ENCODE peak calls at places on chromosomes 4 and X, in seven cellular contexts. One of them, this sample, is unnamed.

GRCh38 chrX:147948531-147948930 is 32.6 kb upstream of the FMR1NB start:
- DNase-seq in K562: no peak
- DNase-seq in HCT116: no peak
- DNase-seq in GM23338: no peak
- DNase-seq in endothelial cell of umbilical vein: no peak
- DNase-seq in GM12878: no peak
- DNase-seq in HepG2: no peak
- DNase-seq in this sample: no peak

GRCh38 chrX:49242545-49243066 is 7.3 kb downstream of the CCDC22 start:
- DNase-seq in K562: no peak
- DNase-seq in HCT116: no peak
- DNase-seq in GM23338: no peak
- DNase-seq in endothelial cell of umbilical vein: no peak
- DNase-seq in GM12878: no peak
- DNase-seq in HepG2: no peak
- DNase-seq in this sample: no peak

GRCh38 chr4:65592089-65592488 is 78.2 kb downstream of the EPHA5 start:
- DNase-seq in K562: no peak
- DNase-seq in HCT116: no peak
- DNase-seq in GM23338: peak
- DNase-seq in endothelial cell of umbilical vein: no peak
- DNase-seq in GM12878: no peak
- DNase-seq in HepG2: no peak
- DNase-seq in this sample: no peak

GRCh38 chr4:41359069-41359769 is 102.5 kb downstream of the UCHL1 start:
- DNase-seq in K562: no peak
- DNase-seq in HCT116: no peak
- DNase-seq in GM23338: peak
- DNase-seq in endothelial cell of umbilical vein: no peak
- DNase-seq in GM12878: no peak
- DNase-seq in HepG2: no peak
- DNase-seq in this sample: no peak

GRCh38 chr4:172573899-172574298 is 594.7 kb upstream of the GALNT7 start:
- DNase-seq in K562: no peak
- DNase-seq in HCT116: no peak
- DNase-seq in GM23338: no peak
- DNase-seq in endothelial cell of umbilical vein: peak
- DNase-seq in GM12878: no peak
- DNase-seq in HepG2: no peak
- DNase-seq in this sample: peak

GRCh38 chrX:135477576-135477975 is 42.9 kb upstream of the INTS6L start:
- DNase-seq in K562: peak
- DNase-seq in HCT116: peak
- DNase-seq in GM23338: peak
- DNase-seq in endothelial cell of umbilical vein: peak
- DNase-seq in GM12878: no peak
- DNase-seq in HepG2: peak
- DNase-seq in this sample: peak

GRCh38 chr4:61531188-61531587 is 331.1 kb downstream of the ADGRL3 start:
- DNase-seq in K562: no peak
- DNase-seq in HCT116: no peak
- DNase-seq in GM23338: no peak
- DNase-seq in endothelial cell of umbilical vein: no peak
- DNase-seq in GM12878: no peak
- DNase-seq in HepG2: peak
- DNase-seq in this sample: no peak

GRCh38 chrX:39104745-39105144 is 303.5 kb downstream of the MID1IP1 start:
- DNase-seq in K562: no peak
- DNase-seq in HCT116: no peak
- DNase-seq in GM23338: no peak
- DNase-seq in endothelial cell of umbilical vein: no peak
- DNase-seq in GM12878: no peak
- DNase-seq in HepG2: no peak
- DNase-seq in this sample: no peak

GRCh38 chr4:170875868-170876267 is 786.1 kb upstream of the AADAT start:
- DNase-seq in K562: no peak
- DNase-seq in HCT116: peak
- DNase-seq in GM23338: peak
- DNase-seq in endothelial cell of umbilical vein: no peak
- DNase-seq in GM12878: no peak
- DNase-seq in HepG2: peak
- DNase-seq in this sample: no peak

GRCh38 chr4:150280081-150280950 is 202.1 kb downstream of the DCLK2 start:
- DNase-seq in K562: no peak
- DNase-seq in HCT116: no peak
- DNase-seq in GM23338: no peak
- DNase-seq in endothelial cell of umbilical vein: peak
- DNase-seq in GM12878: no peak
- DNase-seq in HepG2: no peak
- DNase-seq in this sample: no peak

GRCh38 chr4:41748788-41749445 is 392 bp upstream of the PHOX2B start:
- DNase-seq in K562: no peak
- DNase-seq in HCT116: no peak
- DNase-seq in GM23338: peak
- DNase-seq in endothelial cell of umbilical vein: no peak
- DNase-seq in GM12878: no peak
- DNase-seq in HepG2: no peak
- DNase-seq in this sample: no peak

GRCh38 chr4:54233697-54234496 is 4.8 kb downstream of the PDGFRA start:
- DNase-seq in K562: peak
- DNase-seq in HCT116: peak
- DNase-seq in GM23338: peak
- DNase-seq in endothelial cell of umbilical vein: peak
- DNase-seq in GM12878: no peak
- DNase-seq in HepG2: peak
- DNase-seq in this sample: peak
- TF ChIP-seq POLR2AphosphoS5 in K562: no peak
- TF ChIP-seq POLR2AphosphoS5 in HCT116: no peak
- TF ChIP-seq POLR2AphosphoS5 in GM23338: no peak
- TF ChIP-seq POLR2AphosphoS5 in endothelial cell of umbilical vein: no peak
- TF ChIP-seq POLR2AphosphoS5 in GM12878: no peak
- TF ChIP-seq POLR2AphosphoS5 in HepG2: no peak
- TF ChIP-seq POLR2AphosphoS5 in this sample: no peak

DNA sequence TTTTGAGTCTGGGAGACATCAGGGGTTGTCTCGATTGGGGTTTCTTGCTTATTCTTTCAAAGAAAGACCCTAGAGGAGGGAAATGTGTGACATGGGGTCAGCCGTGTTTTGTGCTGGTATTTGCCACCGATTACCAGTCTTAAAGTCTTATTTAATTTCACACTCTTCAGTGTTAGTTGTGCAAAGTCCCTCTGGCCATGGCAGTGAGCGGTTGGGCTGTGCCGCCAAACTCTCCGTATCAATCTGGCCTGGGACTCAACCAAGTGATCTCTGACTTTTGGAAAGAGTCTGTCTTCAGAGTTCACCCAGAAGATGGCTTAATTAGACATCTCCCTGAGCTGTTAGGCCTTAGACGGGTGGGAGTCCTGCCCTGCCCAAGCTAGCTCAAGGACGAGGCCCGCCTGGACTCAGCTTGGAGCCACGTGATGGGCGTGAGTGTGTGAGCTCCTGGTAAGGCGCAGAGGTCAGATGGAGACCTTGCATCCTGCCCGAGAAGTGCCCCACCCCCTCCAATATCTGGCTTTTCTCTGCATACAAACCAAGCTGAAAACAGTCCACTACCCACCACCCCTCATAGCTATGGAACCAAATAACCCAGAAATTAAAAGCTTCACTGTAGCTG is 3.8 kb upstream of the PITX2 start:
- DNase-seq in K562: no peak
- DNase-seq in HCT116: no peak
- DNase-seq in GM23338: peak
- DNase-seq in endothelial cell of umbilical vein: no peak
- DNase-seq in GM12878: no peak
- DNase-seq in HepG2: no peak
- DNase-seq in this sample: no peak
- TF ChIP-seq EZH2 in K562: no peak
- TF ChIP-seq EZH2 in HCT116: no peak
- TF ChIP-seq EZH2 in GM23338: peak
- TF ChIP-seq EZH2 in endothelial cell of umbilical vein: no peak
- TF ChIP-seq EZH2 in GM12878: no peak
- TF ChIP-seq EZH2 in HepG2: no peak
- TF ChIP-seq EZH2 in this sample: no peak

GRCh38 chr4:10093273-10093621 is 23.4 kb downstream of the WDR1 start:
- DNase-seq in K562: no peak
- DNase-seq in HCT116: no peak
- DNase-seq in GM23338: no peak
- DNase-seq in endothelial cell of umbilical vein: no peak
- DNase-seq in GM12878: no peak
- DNase-seq in HepG2: no peak
- DNase-seq in this sample: no peak
- TF ChIP-seq POLR2AphosphoS5 in K562: no peak
- TF ChIP-seq POLR2AphosphoS5 in HCT116: no peak
- TF ChIP-seq POLR2AphosphoS5 in GM23338: no peak
- TF ChIP-seq POLR2AphosphoS5 in endothelial cell of umbilical vein: no peak
- TF ChIP-seq POLR2AphosphoS5 in GM12878: peak
- TF ChIP-seq POLR2AphosphoS5 in HepG2: no peak
- TF ChIP-seq POLR2AphosphoS5 in this sample: no peak

GRCh38 chr4:148444296-148445070 is 2.3 kb upstream of the NR3C2 start:
- DNase-seq in K562: no peak
- DNase-seq in HCT116: no peak
- DNase-seq in GM23338: peak
- DNase-seq in endothelial cell of umbilical vein: peak
- DNase-seq in GM12878: no peak
- DNase-seq in HepG2: no peak
- DNase-seq in this sample: no peak

GRCh38 chr4:148443550-148444295 is 1.5 kb upstream of the NR3C2 start:
- DNase-seq in K562: no peak
- DNase-seq in HCT116: no peak
- DNase-seq in GM23338: peak
- DNase-seq in endothelial cell of umbilical vein: peak
- DNase-seq in GM12878: no peak
- DNase-seq in HepG2: no peak
- DNase-seq in this sample: no peak

GRCh38 chr4:148441624-148441985 is 609 bp downstream of the NR3C2 start:
- DNase-seq in K562: no peak
- DNase-seq in HCT116: no peak
- DNase-seq in GM23338: peak
- DNase-seq in endothelial cell of umbilical vein: no peak
- DNase-seq in GM12878: no peak
- DNase-seq in HepG2: no peak
- DNase-seq in this sample: no peak

GRCh38 chr4:148442830-148443549 is 776 bp upstream of the NR3C2 start:
- DNase-seq in K562: no peak
- DNase-seq in HCT116: no peak
- DNase-seq in GM23338: no peak
- DNase-seq in endothelial cell of umbilical vein: peak
- DNase-seq in GM12878: no peak
- DNase-seq in HepG2: no peak
- DNase-seq in this sample: no peak

DNA sequence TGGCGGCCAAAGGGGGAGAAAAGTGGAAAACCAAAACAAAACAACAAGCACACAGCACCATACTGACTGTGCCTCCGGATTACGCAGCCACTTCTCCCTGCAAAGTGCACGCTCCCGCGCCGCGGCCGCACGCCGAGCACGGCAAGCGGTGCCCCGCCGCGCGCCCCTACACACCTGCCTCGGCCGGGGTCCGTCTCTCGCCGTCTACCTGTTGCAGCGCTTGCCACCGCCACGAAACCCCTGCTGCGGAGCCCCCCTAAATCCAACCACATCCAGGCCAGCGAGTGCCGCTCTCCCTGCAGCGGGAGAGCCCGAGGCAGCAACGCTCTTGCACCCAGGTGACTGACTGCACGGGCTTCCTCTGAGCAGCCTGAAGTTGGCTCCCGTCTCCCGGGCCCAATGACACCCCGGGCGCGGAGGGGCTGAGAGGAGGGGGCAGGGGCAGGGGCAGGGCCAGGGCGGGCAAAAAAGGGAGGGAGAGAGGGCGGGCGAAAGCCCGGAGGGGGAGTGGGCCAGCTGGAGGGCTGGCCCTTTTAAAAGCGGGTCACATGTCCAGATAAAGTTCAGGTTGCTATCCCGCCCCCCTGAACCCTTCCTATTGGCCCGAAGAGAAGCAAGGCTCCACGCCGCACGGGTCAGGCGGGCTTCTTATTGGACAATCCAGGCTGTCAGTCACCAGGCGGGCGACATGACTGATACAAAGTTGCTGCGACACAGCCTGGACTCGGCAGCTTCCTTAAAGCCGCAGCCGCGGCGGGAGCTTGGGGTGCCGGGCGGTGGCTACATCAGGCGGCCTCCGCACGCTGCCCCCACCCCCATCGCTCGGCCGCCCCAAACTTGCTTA is at the start of gene NR3C2:
- DNase-seq in K562: peak
- DNase-seq in HCT116: peak
- DNase-seq in GM23338: peak
- DNase-seq in endothelial cell of umbilical vein: peak
- DNase-seq in GM12878: peak
- DNase-seq in HepG2: peak
- DNase-seq in this sample: peak
- TF ChIP-seq EZH2 in K562: no peak
- TF ChIP-seq EZH2 in HCT116: no peak
- TF ChIP-seq EZH2 in GM23338: no peak
- TF ChIP-seq EZH2 in endothelial cell of umbilical vein: no peak
- TF ChIP-seq EZH2 in GM12878: no peak
- TF ChIP-seq EZH2 in HepG2: no peak
- TF ChIP-seq EZH2 in this sample: no peak

DNA sequence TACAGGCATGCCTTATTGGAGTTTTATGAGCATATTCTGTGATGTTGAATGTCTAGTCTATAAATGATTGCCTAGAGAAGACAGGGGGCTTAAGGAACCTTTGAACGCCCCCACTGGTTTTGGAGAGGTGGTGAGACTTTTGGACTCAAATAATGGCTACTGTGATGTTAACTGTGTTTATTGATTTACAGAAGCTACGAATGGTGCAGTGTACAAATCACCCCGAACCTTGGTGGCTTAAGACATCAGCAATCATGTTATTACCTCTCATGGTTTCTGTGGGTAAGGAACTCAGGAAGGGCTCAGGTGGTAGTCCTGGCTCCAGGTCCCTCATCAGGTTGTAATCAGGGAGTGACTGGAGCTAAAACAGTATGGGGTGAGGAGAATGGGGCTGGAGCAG is 33.3 kb upstream of the APLN start:
- DNase-seq in K562: no peak
- DNase-seq in HCT116: no peak
- DNase-seq in GM23338: no peak
- DNase-seq in endothelial cell of umbilical vein: no peak
- DNase-seq in GM12878: no peak
- DNase-seq in HepG2: no peak
- DNase-seq in this sample: no peak
- TF ChIP-seq POLR2AphosphoS5 in K562: no peak
- TF ChIP-seq POLR2AphosphoS5 in HCT116: no peak
- TF ChIP-seq POLR2AphosphoS5 in GM23338: no peak
- TF ChIP-seq POLR2AphosphoS5 in endothelial cell of umbilical vein: no peak
- TF ChIP-seq POLR2AphosphoS5 in GM12878: no peak
- TF ChIP-seq POLR2AphosphoS5 in HepG2: no peak
- TF ChIP-seq POLR2AphosphoS5 in this sample: no peak

This sample was measured in SK-N-MC.